ENCODE peak calls at places on chromosomes 7 and 10, in five cellular contexts. One of them, this sample, is unnamed.

GRCh38 chr7:140898794-140899548 is 25.8 kb downstream of the BRAF start:
- DNase-seq in cardiac muscle cell: no peak
- DNase-seq in AG10803: no peak
- DNase-seq in IMR-90: peak
- DNase-seq in heart left ventricle: no peak
- DNase-seq in this sample: no peak

GRCh38 chr10:126749030-126749655 is 78.7 kb upstream of the C10orf90 start:
- DNase-seq in AG10803: peak
- DNase-seq in cardiac muscle cell: peak
- DNase-seq in IMR-90: peak
- DNase-seq in heart left ventricle: peak
- DNase-seq in this sample: peak

GRCh38 chr7:18357691-18358090 is 137.9 kb upstream of the HDAC9 start:
- DNase-seq in AG10803: no peak
- DNase-seq in cardiac muscle cell: no peak
- DNase-seq in IMR-90: peak
- DNase-seq in heart left ventricle: no peak
- DNase-seq in this sample: no peak

GRCh38 chr10:12729885-12730284 is 271.6 kb downstream of the CCDC3 start:
- DNase-seq in heart left ventricle: no peak
- DNase-seq in cardiac muscle cell: peak
- DNase-seq in IMR-90: no peak
- DNase-seq in AG10803: no peak
- DNase-seq in this sample: peak

GRCh38 chr7:94080551-94080950 is 76.4 kb upstream of the BET1 start:
- DNase-seq in cardiac muscle cell: no peak
- DNase-seq in AG10803: no peak
- DNase-seq in heart left ventricle: no peak
- DNase-seq in IMR-90: no peak
- DNase-seq in this sample: no peak

GRCh38 chr7:87369216-87369615 is 23.8 kb downstream of the CROT start:
- DNase-seq in cardiac muscle cell: no peak
- DNase-seq in AG10803: no peak
- DNase-seq in heart left ventricle: no peak
- DNase-seq in IMR-90: no peak
- DNase-seq in this sample: no peak

GRCh38 chr7:17312641-17313040 is 14.2 kb downstream of the AHR start:
- DNase-seq in AG10803: no peak
- DNase-seq in heart left ventricle: no peak
- DNase-seq in cardiac muscle cell: no peak
- DNase-seq in IMR-90: no peak
- DNase-seq in this sample: no peak

GRCh38 chr7:25801214-25801613 is 350.8 kb upstream of the NFE2L3 start:
- DNase-seq in AG10803: no peak
- DNase-seq in IMR-90: no peak
- DNase-seq in heart left ventricle: no peak
- DNase-seq in cardiac muscle cell: no peak
- DNase-seq in this sample: no peak

GRCh38 chr7:14071045-14071444 is 81.6 kb upstream of the ETV1 start:
- DNase-seq in heart left ventricle: no peak
- DNase-seq in AG10803: no peak
- DNase-seq in cardiac muscle cell: no peak
- DNase-seq in IMR-90: no peak
- DNase-seq in this sample: no peak

GRCh38 chr7:108294595-108294994 is 161.6 kb downstream of the NRCAM start:
- DNase-seq in heart left ventricle: no peak
- DNase-seq in cardiac muscle cell: no peak
- DNase-seq in IMR-90: no peak
- DNase-seq in AG10803: no peak
- DNase-seq in this sample: no peak

GRCh38 chr10:79111846-79112614 is 43.3 kb downstream of the ZMIZ1 start:
- DNase-seq in heart left ventricle: no peak
- DNase-seq in cardiac muscle cell: peak
- DNase-seq in AG10803: no peak
- DNase-seq in IMR-90: no peak
- DNase-seq in this sample: no peak

GRCh38 chr7:129923709-129924108 is 29.1 kb downstream of the UBE2H start:
- DNase-seq in IMR-90: peak
- DNase-seq in AG10803: peak
- DNase-seq in cardiac muscle cell: no peak
- DNase-seq in heart left ventricle: no peak
- DNase-seq in this sample: no peak

GRCh38 chr7:73742753-73743641 is 4.4 kb upstream of the ABHD11 start:
- DNase-seq in IMR-90: no peak
- DNase-seq in cardiac muscle cell: peak
- DNase-seq in heart left ventricle: no peak
- DNase-seq in AG10803: no peak
- DNase-seq in this sample: peak

GRCh38 chr10:43221419-43222293 is 45.2 kb downstream of the RASGEF1A start:
- DNase-seq in AG10803: no peak
- DNase-seq in heart left ventricle: no peak
- DNase-seq in IMR-90: no peak
- DNase-seq in cardiac muscle cell: peak
- DNase-seq in this sample: peak

GRCh38 chr10:106957825-106958581 is 206.5 kb downstream of the SORCS1 start:
- DNase-seq in IMR-90: no peak
- DNase-seq in cardiac muscle cell: no peak
- DNase-seq in heart left ventricle: no peak
- DNase-seq in AG10803: no peak
- DNase-seq in this sample: no peak

GRCh38 chr10:43315535-43316245 is 48.8 kb upstream of the RASGEF1A start:
- DNase-seq in heart left ventricle: no peak
- DNase-seq in AG10803: no peak
- DNase-seq in cardiac muscle cell: no peak
- DNase-seq in IMR-90: no peak
- DNase-seq in this sample: no peak

GRCh38 chr10:58023341-58024073 is 244.2 kb downstream of the IPMK start:
- DNase-seq in cardiac muscle cell: no peak
- DNase-seq in AG10803: peak
- DNase-seq in heart left ventricle: no peak
- DNase-seq in IMR-90: peak
- DNase-seq in this sample: no peak

GRCh38 chr7:147008530-147008929 is 891.9 kb downstream of the CNTNAP2 start:
- DNase-seq in IMR-90: no peak
- DNase-seq in heart left ventricle: no peak
- DNase-seq in AG10803: no peak
- DNase-seq in cardiac muscle cell: no peak
- DNase-seq in this sample: no peak

GRCh38 chr10:117439243-117439912 is 64.1 kb upstream of the PDZD8 start:
- DNase-seq in AG10803: peak
- DNase-seq in heart left ventricle: no peak
- DNase-seq in cardiac muscle cell: no peak
- DNase-seq in IMR-90: peak
- DNase-seq in this sample: no peak

GRCh38 chr7:87599336-87599735 is 1.3 kb downstream of the ABCB1 start:
- DNase-seq in cardiac muscle cell: no peak
- DNase-seq in AG10803: no peak
- DNase-seq in IMR-90: no peak
- DNase-seq in heart left ventricle: no peak
- DNase-seq in this sample: no peak

GRCh38 chr7:1895664-1896515 is 225.8 kb downstream of the ELFN1 start:
- DNase-seq in heart left ventricle: peak
- DNase-seq in AG10803: no peak
- DNase-seq in IMR-90: no peak
- DNase-seq in cardiac muscle cell: no peak
- DNase-seq in this sample: no peak

GRCh38 chr10:17101910-17102266 is 27.7 kb downstream of the CUBN start:
- DNase-seq in heart left ventricle: no peak
- DNase-seq in IMR-90: no peak
- DNase-seq in cardiac muscle cell: no peak
- DNase-seq in AG10803: no peak
- DNase-seq in this sample: no peak

GRCh38 chr7:137469858-137470257 is 126.3 kb upstream of the PTN start:
- DNase-seq in AG10803: no peak
- DNase-seq in cardiac muscle cell: no peak
- DNase-seq in IMR-90: no peak
- DNase-seq in heart left ventricle: no peak
- DNase-seq in this sample: no peak

GRCh38 chr10:86317949-86318725 is 48.5 kb downstream of the GRID1 start:
- DNase-seq in cardiac muscle cell: no peak
- DNase-seq in AG10803: no peak
- DNase-seq in IMR-90: no peak
- DNase-seq in heart left ventricle: no peak
- DNase-seq in this sample: no peak

GRCh38 chr7:155785536-155785935 is 26.7 kb downstream of the SHH start:
- DNase-seq in IMR-90: peak
- DNase-seq in cardiac muscle cell: no peak
- DNase-seq in heart left ventricle: no peak
- DNase-seq in AG10803: no peak
- DNase-seq in this sample: no peak

DNA sequence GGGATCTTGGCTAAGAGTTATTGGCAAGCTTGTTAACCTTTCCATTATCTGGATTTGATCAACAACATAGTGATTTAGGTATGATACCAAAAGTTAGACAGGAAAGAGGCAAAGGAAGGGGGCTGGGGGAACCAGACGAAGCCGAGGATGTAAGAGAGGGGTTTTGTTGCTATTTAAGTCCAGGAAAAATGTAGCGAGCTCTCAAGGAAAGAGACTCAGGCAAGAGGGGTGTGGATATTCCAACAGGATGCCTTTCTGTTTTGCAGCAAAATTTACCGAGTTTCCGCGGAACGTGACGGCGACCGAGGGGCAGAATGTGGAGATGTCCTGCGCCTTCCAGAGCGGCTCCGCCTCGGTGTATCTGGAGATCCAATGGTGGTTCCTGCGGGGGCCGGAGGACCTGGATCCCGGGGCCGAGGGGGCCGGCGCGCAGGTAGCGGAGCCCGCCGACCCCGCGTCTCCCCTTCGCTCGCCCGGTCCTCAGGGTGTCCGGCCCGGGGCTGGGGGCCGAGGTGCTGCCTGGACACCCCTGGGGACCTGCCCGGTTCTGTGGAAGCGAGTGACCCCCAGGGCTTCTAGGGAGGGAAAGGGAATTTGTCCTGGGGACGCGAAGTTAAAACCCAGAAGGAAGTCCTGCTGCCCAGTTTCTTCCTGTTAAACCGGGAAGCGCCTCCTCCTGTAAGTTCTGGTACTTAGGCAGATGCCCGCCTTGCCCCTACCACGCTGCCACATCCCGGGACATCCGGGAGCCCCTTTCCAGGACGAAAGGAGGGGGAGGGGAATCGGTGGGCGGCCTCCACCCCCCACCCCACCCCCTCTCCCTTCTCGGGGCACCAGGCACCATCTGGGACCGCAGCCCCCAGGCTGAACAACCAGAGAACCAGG is 2.4 kb downstream of the VSTM2A start:
- DNase-seq in AG10803: no peak
- DNase-seq in IMR-90: no peak
- DNase-seq in heart left ventricle: no peak
- DNase-seq in cardiac muscle cell: no peak
- DNase-seq in this sample: no peak
- H3K4me3 ChIP-seq in AG10803: no peak
- H3K4me3 ChIP-seq in IMR-90: no peak
- H3K4me3 ChIP-seq in heart left ventricle: no peak
- H3K4me3 ChIP-seq in cardiac muscle cell: no peak
- H3K4me3 ChIP-seq in this sample: no peak

GRCh38 chr10:71889388-71889987 is 38.4 kb upstream of the PSAP start:
- DNase-seq in cardiac muscle cell: no peak
- DNase-seq in heart left ventricle: no peak
- DNase-seq in IMR-90: no peak
- DNase-seq in AG10803: no peak
- DNase-seq in this sample: no peak
- H3K4me3 ChIP-seq in cardiac muscle cell: peak
- H3K4me3 ChIP-seq in heart left ventricle: peak
- H3K4me3 ChIP-seq in IMR-90: peak
- H3K4me3 ChIP-seq in AG10803: peak
- H3K4me3 ChIP-seq in this sample: peak

GRCh38 chr10:98269435-98269912 is 1.5 kb upstream of the LOXL4 start:
- DNase-seq in cardiac muscle cell: peak
- DNase-seq in IMR-90: peak
- DNase-seq in heart left ventricle: peak
- DNase-seq in AG10803: peak
- DNase-seq in this sample: no peak
- H3K4me3 ChIP-seq in cardiac muscle cell: no peak
- H3K4me3 ChIP-seq in IMR-90: no peak
- H3K4me3 ChIP-seq in heart left ventricle: no peak
- H3K4me3 ChIP-seq in AG10803: no peak
- H3K4me3 ChIP-seq in this sample: no peak

DNA sequence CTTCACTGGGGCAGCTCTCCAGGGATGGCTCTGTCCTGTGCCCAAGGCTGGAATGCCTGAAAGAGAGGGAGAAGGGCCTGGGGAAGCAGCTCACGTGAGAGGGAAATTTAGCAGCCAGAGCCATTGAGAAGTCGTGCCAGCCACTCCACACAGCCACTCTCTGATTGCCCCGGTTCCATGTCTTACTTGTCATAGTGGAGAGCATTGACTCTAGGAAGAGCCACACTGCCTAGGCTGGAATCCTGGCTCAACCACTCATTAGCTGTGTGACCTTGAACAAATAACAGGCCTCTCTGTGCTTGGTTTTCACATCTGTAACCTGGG is 728.0 kb downstream of the PARD3 start:
- DNase-seq in AG10803: no peak
- DNase-seq in heart left ventricle: no peak
- DNase-seq in cardiac muscle cell: no peak
- DNase-seq in IMR-90: no peak
- DNase-seq in this sample: no peak
- H3K4me3 ChIP-seq in AG10803: no peak
- H3K4me3 ChIP-seq in heart left ventricle: no peak
- H3K4me3 ChIP-seq in cardiac muscle cell: no peak
- H3K4me3 ChIP-seq in IMR-90: no peak
- H3K4me3 ChIP-seq in this sample: no peak

GRCh38 chr10:112946649-112947048 is 3.4 kb upstream of the TCF7L2 start:
- DNase-seq in cardiac muscle cell: peak
- DNase-seq in heart left ventricle: no peak
- DNase-seq in AG10803: no peak
- DNase-seq in IMR-90: no peak
- DNase-seq in this sample: no peak
- H3K4me3 ChIP-seq in cardiac muscle cell: no peak
- H3K4me3 ChIP-seq in heart left ventricle: no peak
- H3K4me3 ChIP-seq in AG10803: no peak
- H3K4me3 ChIP-seq in IMR-90: no peak
- H3K4me3 ChIP-seq in this sample: no peak

DNA sequence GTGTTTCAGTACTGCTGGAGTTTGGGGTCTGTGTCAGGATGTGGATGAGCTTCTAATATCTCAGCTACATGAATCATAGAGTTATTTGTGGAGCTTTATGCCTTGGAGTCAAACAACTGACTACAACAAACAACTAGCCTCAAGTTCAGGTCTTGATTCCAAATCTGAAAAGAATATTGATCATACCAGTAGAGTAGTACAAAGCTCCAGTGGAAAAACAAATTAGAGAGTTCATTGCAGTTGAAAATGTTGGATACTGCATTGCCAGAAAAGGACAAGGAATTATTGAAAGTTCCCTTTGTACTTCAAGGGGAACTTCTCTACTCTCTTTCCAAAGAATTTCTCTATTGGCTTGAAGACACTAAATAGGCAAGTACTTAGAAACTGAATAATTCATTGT is 117.6 kb upstream of the CTTNBP2 start:
- DNase-seq in heart left ventricle: no peak
- DNase-seq in cardiac muscle cell: no peak
- DNase-seq in IMR-90: no peak
- DNase-seq in AG10803: no peak
- DNase-seq in this sample: no peak
- H3K4me3 ChIP-seq in heart left ventricle: no peak
- H3K4me3 ChIP-seq in cardiac muscle cell: no peak
- H3K4me3 ChIP-seq in IMR-90: no peak
- H3K4me3 ChIP-seq in AG10803: no peak
- H3K4me3 ChIP-seq in this sample: no peak

This sample was measured in WERI-Rb-1.